ENCODE peak calls at places on chromosomes 7 and 10, in four cellular contexts. P, N, L and M are unnamed samples.

GRCh38 chr10:91350651-91351081 is 59.5 kb upstream of the HECTD2 start:
- DNase-seq in P (no peak), L (no peak), N (peak; percentile 38), M (no peak)

GRCh38 chr10:60817135-60817805 is 39.0 kb downstream of the CDK1 start:
- DNase-seq in N (peak; percentile 33), L (no peak), P (no peak), M (no peak)

GRCh38 chr7:68969571-68969970 is 628.7 kb upstream of the AUTS2 start:
- DNase-seq in N (no peak), L (no peak), P (no peak), M (no peak)

GRCh38 chr7:30974605-30975256 is 11.0 kb downstream of the GHRHR start:
- DNase-seq in L (peak; percentile 46), N (peak; percentile 92), P (peak; percentile 95), M (peak; percentile 12)

GRCh38 chr10:70589762-70590662 is 12.5 kb downstream of the PRF1 start:
- DNase-seq in P (no peak), N (no peak), L (no peak), M (no peak)

GRCh38 chr10:86159797-86160196 is 206.8 kb downstream of the GRID1 start:
- DNase-seq in N (no peak), P (no peak), L (no peak), M (no peak)

GRCh38 chr7:140245611-140246105 is 68.9 kb upstream of the KDM7A start:
- DNase-seq in L (no peak), N (no peak), P (no peak), M (no peak)

GRCh38 chr10:118835682-118836326 is 81.0 kb upstream of the CACUL1 start:
- DNase-seq in L (no peak), N (no peak), P (peak; percentile 42), M (no peak)

GRCh38 chr10:3887885-3888476 is 103.0 kb upstream of the KLF6 start:
- DNase-seq in L (peak; percentile 47), N (no peak), P (peak; percentile 88), M (peak; percentile 51)

GRCh38 chr10:118276203-118276602 is 65.9 kb downstream of the FAM204A start:
- DNase-seq in L (no peak), P (no peak), N (no peak), M (no peak)

GRCh38 chr7:55964261-55964801 is at the start of gene NIPSNAP2:
- DNase-seq in P (peak; percentile 85), L (peak; percentile 71), N (peak; percentile 64), M (peak; percentile 67)

GRCh38 chr10:95845411-95845810 is 62.4 kb upstream of the CC2D2B start:
- DNase-seq in P (no peak), N (no peak), L (no peak), M (no peak)

GRCh38 chr10:10530313-10530712 is 487.4 kb upstream of the CELF2 start:
- DNase-seq in L (no peak), N (no peak), P (no peak), M (no peak)

GRCh38 chr10:10528563-10528910 is 489.1 kb upstream of the CELF2 start:
- DNase-seq in P (no peak), L (no peak), N (no peak), M (no peak)

GRCh38 chr10:10532274-10532673 is 485.4 kb upstream of the CELF2 start:
- DNase-seq in N (no peak), P (no peak), L (no peak), M (no peak)

GRCh38 chr10:10527861-10528562 is 489.7 kb upstream of the CELF2 start:
- DNase-seq in P (no peak), L (no peak), N (no peak), M (no peak)

GRCh38 chr10:10533417-10533816 is 484.3 kb upstream of the CELF2 start:
- DNase-seq in N (no peak), P (no peak), L (no peak), M (no peak)
- H3K9me3 ChIP-seq in N (no peaks in the 10 kb centered on the region), P (peaks cover 5% of the 10 kb centered on the region), L (no peaks in the 10 kb centered on the region), M (no peaks in the 10 kb centered on the region)

GRCh38 chr10:99522511-99523250 is 10.1 kb upstream of the NKX2-3 start:
- DNase-seq in L (no peak), N (no peak), P (peak; percentile 95), M (no peak)
- H3K9me3 ChIP-seq in L (no peaks in the 10 kb centered on the region), N (no peaks in the 10 kb centered on the region), P (no peaks in the 10 kb centered on the region), M (no peaks in the 10 kb centered on the region)

DNA sequence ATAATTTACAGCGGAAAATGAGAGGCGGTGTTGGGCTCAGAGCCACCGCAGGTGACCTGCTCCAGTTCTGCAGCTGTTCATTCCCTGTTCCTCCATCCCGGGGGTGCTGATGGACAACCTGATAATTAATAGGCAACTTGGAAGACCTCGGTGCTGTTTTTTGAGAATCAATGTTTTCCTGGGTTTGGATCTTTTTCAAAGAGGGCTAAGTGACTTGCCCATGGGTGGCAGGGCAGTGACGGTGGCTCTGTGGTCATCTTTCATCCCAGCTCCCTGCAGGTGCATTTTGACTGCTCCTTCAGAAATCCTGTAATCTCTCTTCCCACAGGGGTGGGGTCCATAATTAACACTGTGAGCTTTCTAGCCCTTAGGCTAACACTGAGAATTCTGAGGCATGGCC is 217.7 kb downstream of the GLRX3 start:
- DNase-seq in P (peak; percentile 12), N (no peak), L (no peak), M (no peak)
- H3K9me3 ChIP-seq in P (no peaks in the 10 kb centered on the region), N (no peaks in the 10 kb centered on the region), L (no peaks in the 10 kb centered on the region), M (no peaks in the 10 kb centered on the region)

DNA sequence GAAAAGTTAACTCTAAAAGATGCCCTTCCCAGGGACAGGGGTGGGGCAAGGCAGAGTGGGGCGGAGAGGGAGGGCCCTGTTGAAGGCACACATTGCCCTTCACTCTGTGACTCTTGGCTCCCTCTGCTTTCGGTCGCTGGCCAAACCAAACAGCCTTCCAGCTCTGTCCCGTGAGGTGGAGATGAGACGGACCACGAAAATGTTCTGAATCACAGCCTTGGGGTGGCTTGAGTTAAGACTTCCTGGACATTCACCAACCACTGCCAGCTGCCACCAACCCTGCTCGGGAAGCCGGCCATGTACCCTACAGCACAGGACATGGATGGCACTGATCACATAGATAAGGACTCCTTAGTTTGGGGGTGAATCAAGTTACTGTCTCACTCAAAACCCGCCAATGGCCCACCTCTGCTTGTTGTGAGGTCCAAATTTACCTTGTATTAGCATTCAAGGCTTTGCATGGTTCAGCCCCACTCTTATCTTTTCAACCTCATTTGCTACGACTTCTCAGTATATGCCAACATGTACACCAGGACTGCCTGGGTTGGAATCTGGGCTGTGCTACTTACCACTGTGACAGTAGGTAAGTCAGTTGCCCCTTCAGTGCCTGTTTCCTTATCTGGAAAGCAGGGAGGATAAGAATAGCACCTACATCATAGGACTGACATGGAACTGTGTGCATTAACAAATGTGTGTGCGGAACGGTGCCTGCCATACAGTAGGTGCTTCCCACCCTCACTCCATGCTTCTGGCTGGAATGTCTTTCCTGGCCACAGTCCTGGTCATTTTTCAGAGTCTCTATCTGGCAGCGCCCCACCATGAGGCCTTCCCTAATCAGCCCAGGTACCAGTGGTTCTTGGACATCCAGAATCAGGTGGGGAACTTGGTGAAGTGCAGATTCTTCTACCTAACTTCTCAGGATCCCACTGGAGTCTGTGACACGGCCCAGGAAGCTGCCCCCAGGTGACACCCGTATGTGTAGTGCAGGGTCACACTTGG is 28.0 kb downstream of the ITPRIP start:
- DNase-seq in P (no peak), L (peak; percentile 80), N (no peak), M (no peak)
- H3K9me3 ChIP-seq in P (no peaks in the 10 kb centered on the region), L (no peaks in the 10 kb centered on the region), N (no peaks in the 10 kb centered on the region), M (no peaks in the 10 kb centered on the region)

DNA sequence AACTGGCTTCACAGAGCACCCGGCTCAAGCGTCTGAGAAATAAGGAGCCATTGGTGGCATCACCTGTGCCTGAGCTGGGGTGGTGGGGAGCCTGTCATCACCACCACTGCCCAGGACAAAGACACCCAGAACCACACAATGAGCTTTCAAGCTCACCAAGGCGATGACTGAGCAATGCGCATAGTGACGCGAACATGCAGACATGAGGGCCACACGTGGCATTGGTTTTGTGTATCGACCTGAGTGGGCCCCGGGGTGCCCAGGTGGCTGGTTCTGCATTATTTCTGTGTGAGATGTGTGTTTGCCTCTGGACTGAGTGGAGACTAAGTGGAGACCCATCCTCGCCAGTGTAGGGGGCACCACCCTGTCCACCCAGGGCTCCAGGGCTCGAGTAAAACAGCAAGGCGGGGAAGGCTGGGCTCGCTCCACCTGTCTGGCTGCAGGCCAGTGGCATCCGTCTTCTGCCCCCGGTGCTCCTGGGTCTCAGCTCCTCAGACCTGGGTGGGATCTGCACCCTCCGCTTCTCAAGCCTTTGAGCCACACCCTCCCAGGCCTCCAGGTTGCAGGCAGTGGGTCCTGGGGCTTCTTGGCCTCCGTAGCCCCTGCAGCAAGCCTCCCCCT is 92.6 kb downstream of the DIP2C start:
- DNase-seq in L (no peak), P (no peak), N (no peak), M (no peak)
- H3K9me3 ChIP-seq in L (no peaks in the 10 kb centered on the region), P (no peaks in the 10 kb centered on the region), N (no peaks in the 10 kb centered on the region), M (no peaks in the 10 kb centered on the region)